ENCODE peak calls at places on chromosomes 11 and 22, in five cellular contexts. R is K562, B is H1, E is HepG2, D is GM12878. X is an unnamed sample.

GRCh38 chr11:102007567-102008437 is 39.4 kb upstream of the CFAP300 start:
- DNase-seq in R (peak; percentile 31), B (no peak), E (peak; percentile 88), D (peak; percentile 1), X (peak; percentile 76)

GRCh38 chr11:87013852-87014251 is 23.9 kb upstream of the TMEM135 start:
- DNase-seq in R (no peak), B (no peak), E (no peak), D (no peak), X (no peak)

GRCh38 chr11:69018924-69019323 is 5.9 kb upstream of the MRGPRF start:
- DNase-seq in R (no peak), B (no peak), E (no peak), D (no peak), X (no peak)

GRCh38 chr22:32606181-32606580 is 131.6 kb downstream of the FBXO7 start:
- DNase-seq in R (no peak), B (no peak), E (no peak), D (no peak), X (no peak)

GRCh38 chr11:11313426-11313825 is 39.6 kb downstream of the CSNK2A3 start:
- DNase-seq in R (no peak), B (no peak), E (peak; percentile 7), D (no peak), X (no peak)

GRCh38 chr11:95638501-95638900 is 151.1 kb downstream of the FAM76B start:
- DNase-seq in R (no peak), B (no peak), E (no peak), D (no peak), X (no peak)

GRCh38 chr11:7637447-7638157 is 35.7 kb downstream of the CYB5R2 start:
- DNase-seq in R (no peak), B (no peak), E (no peak), D (no peak), X (no peak)

GRCh38 chr11:72004515-72005346 is 6.0 kb downstream of the IL18BP start:
- DNase-seq in R (no peak), B (no peak), E (no peak), D (no peak), X (no peak)

GRCh38 chr11:134592391-134592990 is 180.4 kb upstream of the B3GAT1 start:
- DNase-seq in R (peak; percentile 38), B (peak; percentile 34), E (peak; percentile 15), D (no peak), X (peak; percentile 88)

GRCh38 chr22:20430641-20431519 is 6.7 kb downstream of the SCARF2 start:
- DNase-seq in R (peak; percentile 79), B (no peak), E (no peak), D (no peak), X (peak; percentile 87)

GRCh38 chr11:119370486-119371046 is 10.9 kb downstream of the USP2 start:
- DNase-seq in R (no peak), B (no peak), E (peak; percentile 71), D (no peak), X (no peak)

GRCh38 chr11:68118753-68119448 is 2.3 kb downstream of the CHKA start:
- DNase-seq in R (no peak), B (no peak), E (no peak), D (peak; percentile 79), X (no peak)

GRCh38 chr11:69183613-69184012 is 27.9 kb downstream of the SMIM38 start:
- DNase-seq in R (no peak), B (no peak), E (no peak), D (peak; percentile 16), X (no peak)

GRCh38 chr11:128940603-128941002 is 2.1 kb downstream of the TP53AIP1 start:
- DNase-seq in R (no peak), B (no peak), E (no peak), D (no peak), X (no peak)

GRCh38 chr11:119023741-119024140 is 5.2 kb downstream of the TRAPPC4 start:
- DNase-seq in R (no peak), B (no peak), E (no peak), D (no peak), X (no peak)

GRCh38 chr11:23023319-23023718 is 163.0 kb upstream of the CCDC179 start:
- DNase-seq in R (no peak), B (no peak), E (no peak), D (no peak), X (no peak)

GRCh38 chr11:105151936-105152554 is 12.5 kb upstream of the CARD18 start:
- DNase-seq in R (no peak), B (no peak), E (no peak), D (no peak), X (no peak)

GRCh38 chr11:8092587-8093424 is 11.8 kb downstream of the TUB start:
- DNase-seq in R (peak; percentile 88), B (no peak), E (peak; percentile 58), D (no peak), X (peak; percentile 92)

GRCh38 chr22:50403701-50404101 is 60.6 kb downstream of the PPP6R2 start:
- DNase-seq in R (no peak), B (no peak), E (no peak), D (no peak), X (no peak)
- H2AFZ ChIP-seq in R (no peak overlapping the region), B (no peak overlapping the region), E (no peak overlapping the region), D (no peak overlapping the region), X (no peak overlapping the region)

DNA sequence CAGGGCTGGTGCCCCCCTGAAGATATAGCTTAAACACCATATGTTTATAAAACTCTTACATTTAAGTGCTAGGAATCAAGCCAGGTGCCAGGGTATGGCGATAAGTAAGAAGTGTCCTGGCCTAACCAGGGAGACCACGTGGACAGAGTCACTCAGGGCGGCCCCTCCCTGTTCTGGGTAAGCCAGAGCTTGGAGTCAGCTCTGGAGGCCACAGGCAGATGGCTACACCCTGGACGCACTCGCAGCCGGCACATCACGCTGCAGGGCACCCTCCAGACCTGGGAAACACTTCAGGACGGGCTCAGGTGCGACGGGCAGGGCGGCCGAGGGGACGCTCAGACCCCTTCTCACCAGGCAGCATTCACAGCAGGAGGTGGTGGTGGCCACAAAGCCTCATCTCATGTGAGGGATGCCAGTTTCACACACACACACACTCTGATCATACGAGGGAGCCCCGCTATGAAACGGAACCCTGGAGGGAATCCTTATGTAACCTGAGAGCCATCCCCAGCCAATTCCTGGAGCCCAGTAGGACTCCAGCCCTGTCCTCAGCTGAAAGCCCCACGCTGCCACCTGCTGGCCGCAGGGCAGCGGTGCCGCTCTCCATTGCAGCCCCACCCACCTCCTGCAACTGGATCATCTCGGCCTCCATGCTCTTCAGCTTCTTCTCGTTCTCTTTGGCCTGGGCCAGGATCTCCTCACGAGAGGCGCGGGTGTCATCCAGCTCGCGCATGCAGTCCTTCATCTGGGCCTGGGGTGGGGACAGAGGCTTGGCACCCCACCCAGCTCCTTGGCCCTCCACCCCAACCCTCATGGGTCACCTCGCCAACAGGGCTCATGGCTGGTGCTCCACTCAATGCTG is 33.4 kb downstream of the APOL1 start:
- DNase-seq in R (peak; percentile 83), B (peak; percentile 44), E (peak; percentile 52), D (no peak), X (peak; percentile 90)
- TF ChIP-seq CREB1 in R (no peak), B (no peak), E (no peak), D (no peak), X (no peak)

GRCh38 chr22:45271667-45272188 is 13.0 kb upstream of the UPK3A start:
- DNase-seq in R (no peak), B (no peak), E (peak; percentile 50), D (no peak), X (no peak)
- H2AFZ ChIP-seq in R (no peak overlapping the region), B (no peak overlapping the region), E (no peak overlapping the region), D (no peak overlapping the region), X (no peak overlapping the region)

GRCh38 chr11:43905788-43906187 is 25.2 kb downstream of the ALKBH3 start:
- DNase-seq in R (no peak), B (no peak), E (no peak), D (no peak), X (no peak)
- TF ChIP-seq CREB1 in R (no peak), B (no peak), E (no peak), D (no peak), X (no peak)

GRCh38 chr22:37052386-37053309 is 1.1 kb downstream of the KCTD17 start:
- DNase-seq in R (no peak), B (no peak), E (no peak), D (no peak), X (no peak)
- H2AFZ ChIP-seq in R (no peak overlapping the region), B (no peak overlapping the region), E (no peak overlapping the region), D (no peak overlapping the region), X (no peak overlapping the region)

GRCh38 chr11:126156814-126157213 is 54.6 kb downstream of the RPUSD4 start:
- DNase-seq in R (no peak), B (no peak), E (no peak), D (no peak), X (no peak)
- TF ChIP-seq CREB1 in R (no peak), B (no peak), E (no peak), D (no peak), X (no peak)

X was measured in GM23338.